ENCODE peak calls at places on chromosomes 7 and 10, in ten cellular contexts. R, K, T, A, O, S, V, E, W and U are unnamed samples. For H3K4me1, the result is how much of the 10 kb centered on the place peaks cover.

GRCh38 chr10:17348111-17349008 is 106.0 kb downstream of the ST8SIA6 start:
- DNase-seq in R (peak), K (peak), T (peak), A (peak), O (peak), S (no peak), V (peak), E (peak), W (no peak), U (peak)

GRCh38 chr10:78515037-78515872 is 481.6 kb downstream of the RPS24 start:
- DNase-seq in R (no peak), K (no peak), T (no peak), A (peak), O (peak), S (no peak), V (no peak), E (no peak), W (no peak), U (no peak)

GRCh38 chr7:363626-364025 is 73.7 kb downstream of the FOXL3 start:
- DNase-seq in R (peak), K (no peak), T (no peak), A (no peak), O (peak), S (no peak), V (no peak), E (no peak), W (peak), U (no peak)

GRCh38 chr7:84799131-84799530 is 387.7 kb downstream of the SEMA3D start:
- DNase-seq in R (no peak), K (peak), T (no peak), A (no peak), O (no peak), S (no peak), V (no peak), E (no peak), W (no peak), U (no peak)

GRCh38 chr7:750111-750905 is 23.2 kb upstream of the PRKAR1B start:
- DNase-seq in R (peak), K (no peak), T (no peak), A (peak), O (no peak), S (no peak), V (peak), E (no peak), W (no peak), U (no peak)

GRCh38 chr7:84675633-84676034 is 481.0 kb upstream of the SEMA3A start:
- DNase-seq in R (no peak), K (no peak), T (no peak), A (no peak), O (no peak), S (no peak), V (no peak), E (no peak), W (no peak), U (no peak)

GRCh38 chr10:103543617-103544525 is 50.4 kb downstream of the NEURL1 start:
- DNase-seq in R (no peak), K (no peak), T (no peak), A (no peak), O (no peak), S (no peak), V (no peak), E (no peak), W (no peak), U (no peak)

GRCh38 chr10:27242951-27243551 is 2.5 kb upstream of the ACBD5 start:
- DNase-seq in R (no peak), K (peak), T (peak), A (peak), O (peak), S (peak), V (no peak), E (peak), W (peak), U (peak)

GRCh38 chr10:47403401-47404318 is 19.6 kb upstream of the ZNF488 start:
- DNase-seq in R (no peak), K (no peak), T (no peak), A (no peak), O (no peak), S (no peak), V (no peak), E (no peak), W (no peak), U (no peak)

GRCh38 chr10:36362257-36362656 is 720.2 kb upstream of the FZD8 start:
- DNase-seq in R (no peak), K (no peak), T (no peak), A (no peak), O (no peak), S (no peak), V (no peak), E (no peak), W (no peak), U (no peak)

GRCh38 chr10:55943403-55943802 is 417.7 kb downstream of the ZWINT start:
- DNase-seq in R (no peak), K (no peak), T (no peak), A (no peak), O (no peak), S (no peak), V (no peak), E (no peak), W (no peak), U (no peak)

GRCh38 chr10:49783645-49784044 is 21.5 kb upstream of the OGDHL start:
- DNase-seq in R (no peak), K (no peak), T (no peak), A (no peak), O (no peak), S (no peak), V (no peak), E (no peak), W (peak), U (no peak)

GRCh38 chr10:73095479-73096021 is 1.1 kb downstream of the P4HA1 start:
- DNase-seq in R (no peak), K (peak), T (peak), A (peak), O (no peak), S (peak), V (peak), E (peak), W (peak), U (peak)

GRCh38 chr10:73096452-73097304 is at the start of gene P4HA1:
- DNase-seq in R (peak), K (peak), T (peak), A (peak), O (peak), S (peak), V (peak), E (peak), W (peak), U (peak)

GRCh38 chr10:73094249-73094850 is 2.3 kb downstream of the P4HA1 start:
- DNase-seq in R (no peak), K (no peak), T (no peak), A (no peak), O (no peak), S (no peak), V (no peak), E (no peak), W (no peak), U (no peak)

GRCh38 chr10:73096041-73096451 is 620 bp downstream of the P4HA1 start:
- DNase-seq in R (peak), K (peak), T (peak), A (peak), O (peak), S (peak), V (peak), E (peak), W (peak), U (peak)

DNA sequence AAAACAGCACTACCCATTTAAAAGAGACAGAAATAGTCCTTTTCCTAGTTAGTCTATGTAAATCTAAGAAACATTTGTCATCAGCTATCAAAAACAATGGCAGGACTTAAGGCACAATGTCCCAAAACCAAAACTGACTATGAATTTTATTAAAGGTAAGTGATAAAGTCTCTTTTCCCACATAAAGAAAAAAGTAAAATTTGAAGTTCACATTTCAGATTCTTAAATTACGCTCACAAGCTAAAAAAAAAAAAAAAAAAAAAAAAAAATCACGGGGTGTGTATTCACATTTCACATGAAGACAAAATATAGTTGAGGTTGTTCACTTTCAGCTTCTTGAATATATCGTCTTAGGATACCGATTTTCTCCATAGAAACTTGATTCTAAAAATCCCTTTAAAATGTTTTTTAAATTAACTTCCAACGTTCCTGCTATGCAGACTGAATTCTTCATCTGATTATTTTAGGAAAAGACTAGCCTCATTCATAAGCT is 1.6 kb downstream of the P4HA1 start:
- DNase-seq in R (no peak), K (no peak), T (no peak), A (no peak), O (no peak), S (no peak), V (no peak), E (no peak), W (no peak), U (no peak)
- H3K4me3 ChIP-seq in R (peak), K (peak), T (no peak), A (peak), O (peak), S (peak), V (peak), E (peak), W (peak), U (peak)

GRCh38 chr7:2223321-2223720 is 9.4 kb downstream of the MAD1L1 start:
- DNase-seq in R (no peak), K (no peak), T (no peak), A (no peak), O (peak), S (no peak), V (no peak), E (no peak), W (no peak), U (no peak)
- H3K4me1 ChIP-seq in R (under half), K (under half), T (under half), A (under half), O (under half), S (under half), V (under half), E (under half), W (under half), U (under half)

GRCh38 chr7:92447239-92448184 is at the start of gene GATAD1:
- DNase-seq in R (peak), K (peak), T (peak), A (peak), O (peak), S (peak), V (peak), E (peak), W (peak), U (peak)
- TF ChIP-seq POLR2A in R (no peak), K (peak), T (peak), A (peak), O (peak), S (peak), V (peak), E (peak), W (peak), U (no peak)

GRCh38 chr10:18683427-18683826 is 24.2 kb downstream of the ARL5B start:
- DNase-seq in R (no peak), K (no peak), T (no peak), A (no peak), O (no peak), S (no peak), V (no peak), E (no peak), W (no peak), U (no peak)
- H3K4me3 ChIP-seq in R (no peak), K (no peak), T (no peak), A (no peak), O (no peak), S (no peak), V (no peak), E (no peak), W (no peak), U (no peak)

DNA sequence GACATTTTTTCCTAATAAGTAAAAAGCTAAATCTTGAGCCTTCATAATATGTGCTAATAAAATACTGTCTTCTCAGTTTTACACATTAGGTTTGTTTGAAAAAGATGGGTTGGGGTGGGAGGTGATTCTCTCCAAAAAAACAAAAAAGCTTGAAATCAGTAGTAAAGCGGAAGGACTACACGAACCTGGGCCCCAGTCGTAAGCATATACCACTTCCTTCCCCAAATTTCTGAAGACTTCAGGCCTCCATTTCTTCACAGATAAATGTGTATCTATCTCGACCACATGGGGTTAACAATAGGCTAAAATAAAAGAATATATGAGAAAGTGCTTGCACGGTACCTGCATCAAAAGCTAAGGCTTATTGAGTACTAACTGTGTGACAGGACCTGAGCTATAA is 51.6 kb upstream of the PAX2 start:
- DNase-seq in R (no peak), K (no peak), T (no peak), A (no peak), O (no peak), S (no peak), V (no peak), E (no peak), W (no peak), U (no peak)
- H3K4me1 ChIP-seq in R (under half), K (under half), T (under half), A (under half), O (under half), S (under half), V (under half), E (under half), W (under half), U (under half)

GRCh38 chr7:117271566-117271965 is 51.3 kb downstream of the WNT2 start:
- DNase-seq in R (no peak), K (no peak), T (no peak), A (no peak), O (no peak), S (no peak), V (no peak), E (no peak), W (no peak), U (no peak)
- TF ChIP-seq POLR2A in R (no peak), K (no peak), T (no peak), A (no peak), O (no peak), S (no peak), V (no peak), E (no peak), W (no peak), U (no peak)

GRCh38 chr10:114526497-114527238 is 122.4 kb upstream of the AFAP1L2 start:
- DNase-seq in R (peak), K (peak), T (peak), A (peak), O (peak), S (peak), V (peak), E (peak), W (peak), U (peak)
- H3K4me3 ChIP-seq in R (peak), K (peak), T (no peak), A (peak), O (peak), S (peak), V (peak), E (peak), W (peak), U (peak)

GRCh38 chr10:72260588-72261322 is 13.0 kb upstream of the DDIT4 start:
- DNase-seq in R (peak), K (peak), T (peak), A (peak), O (peak), S (peak), V (peak), E (peak), W (peak), U (peak)
- H3K4me1 ChIP-seq in R (half or more), K (half or more), T (half or more), A (under half), O (half or more), S (half or more), V (half or more), E (under half), W (under half), U (under half)